ENCODE peak calls at places on chromosomes 1 and 21, in seven cellular contexts. I, G, Y, Z, U, H and P are unnamed samples.
A peak's percentile ranks its signal among the peaks of the same experiment; 100 is the strongest.

GRCh38 chr1:159790237-159790917 is 9.6 kb downstream of the DUSP23 start:
- DNase-seq in I (no peak), G (no peak), Y (peak; percentile 26), Z (no peak), U (peak; percentile 37), H (no peak), P (no peak)

GRCh38 chr1:206693029-206693428 is 8.3 kb downstream of the MAPKAPK2 start:
- DNase-seq in I (peak; percentile 38), G (no peak), Y (no peak), Z (no peak), U (peak; percentile 84), H (no peak), P (peak; percentile 76)

GRCh38 chr1:223642155-223642689 is 23.3 kb downstream of the CAPN8 start:
- DNase-seq in I (no peak), G (no peak), Y (no peak), Z (no peak), U (no peak), H (no peak), P (no peak)

GRCh38 chr1:55064861-55065263 is 25.5 kb downstream of the PCSK9 start:
- DNase-seq in I (peak; percentile 23), G (no peak), Y (peak; percentile 33), Z (no peak), U (peak; percentile 40), H (no peak), P (no peak)

GRCh38 chr1:114756949-114757454 is 782 bp downstream of the CSDE1 start:
- DNase-seq in I (no peak), G (no peak), Y (no peak), Z (no peak), U (peak; percentile 11), H (no peak), P (no peak)

GRCh38 chr1:85409516-85409915 is 55.4 kb downstream of the DDAH1 start:
- DNase-seq in I (no peak), G (no peak), Y (no peak), Z (no peak), U (no peak), H (no peak), P (no peak)

GRCh38 chr1:64655861-64656260 is 89.0 kb upstream of the RAVER2 start:
- DNase-seq in I (no peak), G (no peak), Y (no peak), Z (no peak), U (no peak), H (no peak), P (no peak)

GRCh38 chr1:152436593-152437338 is 22.7 kb upstream of the CRNN start:
- DNase-seq in I (no peak), G (no peak), Y (no peak), Z (no peak), U (peak; percentile 65), H (no peak), P (no peak)

GRCh38 chr1:47444578-47445465 is 7.0 kb downstream of the FOXD2 start:
- DNase-seq in I (no peak), G (no peak), Y (no peak), Z (no peak), U (no peak), H (no peak), P (no peak)

GRCh38 chr21:26366781-26367180 is 196.2 kb upstream of the APP start:
- DNase-seq in I (no peak), G (no peak), Y (no peak), Z (no peak), U (peak; percentile 23), H (no peak), P (no peak)

GRCh38 chr1:21045351-21045750 is 131.3 kb downstream of the EIF4G3 start:
- DNase-seq in I (no peak), G (no peak), Y (no peak), Z (no peak), U (no peak), H (no peak), P (no peak)

GRCh38 chr1:203871114-203871875 is 9.9 kb downstream of the SNRPE start:
- DNase-seq in I (peak; percentile 33), G (no peak), Y (peak; percentile 29), Z (no peak), U (peak; percentile 73), H (peak; percentile 23), P (no peak)

GRCh38 chr1:160781914-160782689 is 13.9 kb upstream of the LY9 start:
- DNase-seq in I (no peak), G (no peak), Y (no peak), Z (no peak), U (no peak), H (peak; percentile 41), P (no peak)

GRCh38 chr21:38861989-38862683 is 56.4 kb downstream of the ETS2 start:
- DNase-seq in I (no peak), G (no peak), Y (no peak), Z (no peak), U (no peak), H (no peak), P (no peak)

GRCh38 chr1:205319081-205320018 is 2.2 kb downstream of the NUAK2 start:
- DNase-seq in I (peak; percentile 8), G (no peak), Y (peak; percentile 86), Z (no peak), U (peak; percentile 86), H (no peak), P (no peak)

GRCh38 chr1:15412843-15413242 is 3.2 kb downstream of the EFHD2 start:
- DNase-seq in I (peak; percentile 37), G (no peak), Y (no peak), Z (no peak), U (no peak), H (no peak), P (no peak)